ENCODE peak calls at places on chromosome 15, in eight cellular contexts. One of them, this sample, is unnamed. For H3K36me3 and H3K27me3, the result is how much of the 10 kb centered on the place peaks cover.

GRCh38 chr15:66797921-66798320 is 95.9 kb downstream of the SMAD6 start:
- DNase-seq in adipocyte: no peak
- DNase-seq in CD8-positive, alpha-beta memory T cell: no peak
- DNase-seq in prostate gland: no peak
- DNase-seq in left ventricle myocardium inferior: no peak
- DNase-seq in pancreas: no peak
- DNase-seq in CD8-positive, alpha-beta T cell: no peak
- DNase-seq in body of pancreas: no peak
- DNase-seq in this sample: no peak

GRCh38 chr15:81133782-81134461 is at the start of gene CFAP161:
- DNase-seq in adipocyte: peak
- DNase-seq in body of pancreas: peak
- DNase-seq in CD8-positive, alpha-beta T cell: peak
- DNase-seq in prostate gland: peak
- DNase-seq in left ventricle myocardium inferior: peak
- DNase-seq in CD8-positive, alpha-beta memory T cell: no peak
- DNase-seq in pancreas: peak
- DNase-seq in this sample: peak

GRCh38 chr15:99731336-99732267 is 1.6 kb downstream of the LYSMD4 start:
- DNase-seq in CD8-positive, alpha-beta T cell: no peak
- DNase-seq in pancreas: peak
- DNase-seq in CD8-positive, alpha-beta memory T cell: no peak
- DNase-seq in adipocyte: no peak
- DNase-seq in prostate gland: peak
- DNase-seq in left ventricle myocardium inferior: no peak
- DNase-seq in body of pancreas: peak
- DNase-seq in this sample: peak

GRCh38 chr15:100259266-100259665 is 82.5 kb downstream of the ADAMTS17 start:
- DNase-seq in CD8-positive, alpha-beta memory T cell: no peak
- DNase-seq in adipocyte: no peak
- DNase-seq in CD8-positive, alpha-beta T cell: no peak
- DNase-seq in prostate gland: no peak
- DNase-seq in pancreas: no peak
- DNase-seq in left ventricle myocardium inferior: no peak
- DNase-seq in body of pancreas: no peak
- DNase-seq in this sample: no peak

GRCh38 chr15:85312486-85312885 is 67.9 kb upstream of the AKAP13 start:
- DNase-seq in prostate gland: no peak
- DNase-seq in adipocyte: no peak
- DNase-seq in left ventricle myocardium inferior: no peak
- DNase-seq in CD8-positive, alpha-beta memory T cell: no peak
- DNase-seq in pancreas: no peak
- DNase-seq in body of pancreas: no peak
- DNase-seq in CD8-positive, alpha-beta T cell: no peak
- DNase-seq in this sample: no peak

GRCh38 chr15:99431661-99432091 is 134.1 kb upstream of the MEF2A start:
- DNase-seq in CD8-positive, alpha-beta memory T cell: no peak
- DNase-seq in CD8-positive, alpha-beta T cell: no peak
- DNase-seq in pancreas: no peak
- DNase-seq in left ventricle myocardium inferior: peak
- DNase-seq in prostate gland: no peak
- DNase-seq in body of pancreas: no peak
- DNase-seq in adipocyte: no peak
- DNase-seq in this sample: no peak

GRCh38 chr15:92687183-92687582 is 31.6 kb upstream of the FAM174B start:
- DNase-seq in prostate gland: no peak
- DNase-seq in left ventricle myocardium inferior: no peak
- DNase-seq in CD8-positive, alpha-beta memory T cell: no peak
- DNase-seq in body of pancreas: no peak
- DNase-seq in pancreas: no peak
- DNase-seq in CD8-positive, alpha-beta T cell: no peak
- DNase-seq in adipocyte: no peak
- DNase-seq in this sample: no peak

GRCh38 chr15:55661431-55661830 is 73.3 kb upstream of the PYGO1 start:
- DNase-seq in CD8-positive, alpha-beta memory T cell: no peak
- DNase-seq in prostate gland: no peak
- DNase-seq in pancreas: no peak
- DNase-seq in adipocyte: no peak
- DNase-seq in body of pancreas: no peak
- DNase-seq in left ventricle myocardium inferior: no peak
- DNase-seq in CD8-positive, alpha-beta T cell: no peak
- DNase-seq in this sample: peak

GRCh38 chr15:73866881-73867410 is 6.4 kb upstream of the TBC1D21 start:
- DNase-seq in pancreas: no peak
- DNase-seq in CD8-positive, alpha-beta memory T cell: no peak
- DNase-seq in left ventricle myocardium inferior: no peak
- DNase-seq in body of pancreas: no peak
- DNase-seq in adipocyte: no peak
- DNase-seq in prostate gland: no peak
- DNase-seq in CD8-positive, alpha-beta T cell: no peak
- DNase-seq in this sample: peak

GRCh38 chr15:42688301-42688700 is 48.6 kb downstream of the CDAN1 start:
- DNase-seq in left ventricle myocardium inferior: no peak
- DNase-seq in pancreas: no peak
- DNase-seq in CD8-positive, alpha-beta memory T cell: no peak
- DNase-seq in adipocyte: no peak
- DNase-seq in prostate gland: no peak
- DNase-seq in body of pancreas: no peak
- DNase-seq in CD8-positive, alpha-beta T cell: no peak
- DNase-seq in this sample: no peak

GRCh38 chr15:57559875-57560274 is 31.8 kb upstream of the MYZAP start:
- DNase-seq in prostate gland: peak
- DNase-seq in left ventricle myocardium inferior: peak
- DNase-seq in body of pancreas: peak
- DNase-seq in pancreas: peak
- DNase-seq in CD8-positive, alpha-beta memory T cell: peak
- DNase-seq in adipocyte: peak
- DNase-seq in CD8-positive, alpha-beta T cell: peak
- DNase-seq in this sample: peak

GRCh38 chr15:98873441-98874218 is 134.0 kb downstream of the PGPEP1L start:
- DNase-seq in body of pancreas: no peak
- DNase-seq in prostate gland: no peak
- DNase-seq in adipocyte: peak
- DNase-seq in CD8-positive, alpha-beta T cell: no peak
- DNase-seq in pancreas: no peak
- DNase-seq in CD8-positive, alpha-beta memory T cell: no peak
- DNase-seq in left ventricle myocardium inferior: no peak
- DNase-seq in this sample: no peak

GRCh38 chr15:52857471-52857870 is 67.3 kb upstream of the ONECUT1 start:
- DNase-seq in left ventricle myocardium inferior: no peak
- DNase-seq in prostate gland: no peak
- DNase-seq in adipocyte: no peak
- DNase-seq in CD8-positive, alpha-beta memory T cell: no peak
- DNase-seq in pancreas: no peak
- DNase-seq in CD8-positive, alpha-beta T cell: no peak
- DNase-seq in body of pancreas: no peak
- DNase-seq in this sample: no peak

GRCh38 chr15:52856286-52856685 is 66.2 kb upstream of the ONECUT1 start:
- DNase-seq in adipocyte: no peak
- DNase-seq in body of pancreas: no peak
- DNase-seq in CD8-positive, alpha-beta memory T cell: no peak
- DNase-seq in CD8-positive, alpha-beta T cell: no peak
- DNase-seq in prostate gland: no peak
- DNase-seq in pancreas: no peak
- DNase-seq in left ventricle myocardium inferior: no peak
- DNase-seq in this sample: no peak

GRCh38 chr15:52857937-52858336 is 67.8 kb upstream of the ONECUT1 start:
- DNase-seq in body of pancreas: no peak
- DNase-seq in adipocyte: no peak
- DNase-seq in CD8-positive, alpha-beta memory T cell: no peak
- DNase-seq in left ventricle myocardium inferior: no peak
- DNase-seq in pancreas: no peak
- DNase-seq in prostate gland: no peak
- DNase-seq in CD8-positive, alpha-beta T cell: no peak
- DNase-seq in this sample: no peak

GRCh38 chr15:52855157-52855556 is 65.0 kb upstream of the ONECUT1 start:
- DNase-seq in adipocyte: no peak
- DNase-seq in pancreas: no peak
- DNase-seq in prostate gland: no peak
- DNase-seq in CD8-positive, alpha-beta T cell: no peak
- DNase-seq in CD8-positive, alpha-beta memory T cell: no peak
- DNase-seq in body of pancreas: no peak
- DNase-seq in left ventricle myocardium inferior: no peak
- DNase-seq in this sample: no peak

DNA sequence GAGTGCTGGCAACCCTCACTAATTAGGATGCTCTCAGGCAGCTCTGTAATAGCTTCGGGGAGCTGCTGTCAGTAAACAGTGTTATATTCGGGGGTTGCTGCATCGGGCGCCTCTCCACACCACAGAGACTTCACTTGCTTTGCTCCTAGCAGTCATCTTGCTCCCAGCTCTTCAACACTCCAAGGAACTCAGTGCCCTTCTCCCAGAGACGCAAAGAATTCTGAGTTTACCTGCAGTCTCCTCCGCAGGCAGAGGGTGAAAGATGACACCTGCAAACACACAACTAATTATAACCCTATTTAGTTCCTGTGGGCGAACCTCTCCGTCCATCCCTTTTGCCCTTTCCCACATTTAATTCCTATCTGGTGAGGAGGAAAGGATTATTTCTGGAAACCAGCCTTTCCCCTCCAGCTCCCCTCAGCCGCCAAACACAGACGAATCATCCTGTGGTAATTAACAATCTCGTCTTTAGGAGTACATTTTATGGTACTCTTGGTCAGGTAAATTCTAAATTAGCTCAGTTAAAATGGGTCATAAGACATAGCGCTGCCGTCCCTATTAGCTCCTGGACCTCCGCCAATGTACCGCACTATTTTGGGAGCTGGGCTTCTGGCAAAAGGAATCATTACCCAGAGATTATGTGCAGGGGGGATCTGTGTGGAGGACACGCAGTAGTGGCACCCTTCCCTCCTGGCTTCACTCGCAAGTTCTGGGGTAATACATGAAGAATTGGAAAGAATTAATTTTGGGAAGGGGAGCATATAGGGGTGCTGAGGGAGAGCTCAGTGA is 68.4 kb upstream of the ONECUT1 start:
- DNase-seq in left ventricle myocardium inferior: peak
- DNase-seq in CD8-positive, alpha-beta memory T cell: no peak
- DNase-seq in CD8-positive, alpha-beta T cell: no peak
- DNase-seq in prostate gland: no peak
- DNase-seq in pancreas: no peak
- DNase-seq in adipocyte: no peak
- DNase-seq in body of pancreas: no peak
- DNase-seq in this sample: no peak
- H3K4me3 ChIP-seq in left ventricle myocardium inferior: peak
- H3K4me3 ChIP-seq in CD8-positive, alpha-beta memory T cell: no peak
- H3K4me3 ChIP-seq in CD8-positive, alpha-beta T cell: no peak
- H3K4me3 ChIP-seq in prostate gland: no peak
- H3K4me3 ChIP-seq in pancreas: no peak
- H3K4me3 ChIP-seq in adipocyte: no peak
- H3K4me3 ChIP-seq in body of pancreas: no peak
- H3K4me3 ChIP-seq in this sample: no peak

DNA sequence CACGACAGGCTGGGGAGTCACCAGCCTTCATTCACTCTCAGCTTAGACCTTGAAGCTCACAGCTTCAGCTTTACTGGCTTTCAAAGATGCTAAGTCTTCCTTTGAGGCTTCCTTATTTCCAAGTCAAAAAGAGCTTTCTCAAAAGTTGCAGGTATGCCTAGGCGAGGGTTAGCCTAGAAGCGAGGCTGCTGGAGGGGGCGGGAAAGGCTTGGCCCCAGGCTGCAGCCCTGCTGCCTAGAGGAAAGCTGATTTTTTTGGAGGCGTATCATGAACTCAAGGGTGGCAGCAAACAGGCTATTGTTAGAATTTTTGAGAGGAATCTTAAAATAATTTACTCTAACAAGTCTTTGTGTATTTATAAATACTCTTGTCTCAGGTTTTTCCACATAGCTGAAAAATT is 37.1 kb downstream of the MYO5C start:
- DNase-seq in pancreas: no peak
- DNase-seq in CD8-positive, alpha-beta T cell: no peak
- DNase-seq in CD8-positive, alpha-beta memory T cell: no peak
- DNase-seq in prostate gland: no peak
- DNase-seq in body of pancreas: no peak
- DNase-seq in left ventricle myocardium inferior: no peak
- DNase-seq in adipocyte: no peak
- DNase-seq in this sample: peak
- H3K36me3 ChIP-seq in pancreas: under half
- H3K36me3 ChIP-seq in CD8-positive, alpha-beta T cell: under half
- H3K36me3 ChIP-seq in CD8-positive, alpha-beta memory T cell: under half
- H3K36me3 ChIP-seq in prostate gland: under half
- H3K36me3 ChIP-seq in body of pancreas: under half
- H3K36me3 ChIP-seq in left ventricle myocardium inferior: under half
- H3K36me3 ChIP-seq in adipocyte: under half
- H3K36me3 ChIP-seq in this sample: under half

GRCh38 chr15:88605507-88606436 is 15.4 kb upstream of the AEN start:
- DNase-seq in CD8-positive, alpha-beta memory T cell: peak
- DNase-seq in body of pancreas: peak
- DNase-seq in adipocyte: peak
- DNase-seq in CD8-positive, alpha-beta T cell: peak
- DNase-seq in pancreas: peak
- DNase-seq in prostate gland: no peak
- DNase-seq in left ventricle myocardium inferior: peak
- DNase-seq in this sample: peak

GRCh38 chr15:88604972-88605506 is 16.1 kb upstream of the AEN start:
- DNase-seq in adipocyte: no peak
- DNase-seq in CD8-positive, alpha-beta memory T cell: no peak
- DNase-seq in pancreas: no peak
- DNase-seq in CD8-positive, alpha-beta T cell: no peak
- DNase-seq in body of pancreas: no peak
- DNase-seq in left ventricle myocardium inferior: no peak
- DNase-seq in prostate gland: no peak
- DNase-seq in this sample: peak

GRCh38 chr15:88608607-88609181 is 12.4 kb upstream of the AEN start:
- DNase-seq in left ventricle myocardium inferior: no peak
- DNase-seq in CD8-positive, alpha-beta memory T cell: no peak
- DNase-seq in CD8-positive, alpha-beta T cell: no peak
- DNase-seq in pancreas: no peak
- DNase-seq in body of pancreas: no peak
- DNase-seq in adipocyte: no peak
- DNase-seq in prostate gland: no peak
- DNase-seq in this sample: no peak

GRCh38 chr15:88604381-88604951 is 16.7 kb upstream of the AEN start:
- DNase-seq in body of pancreas: peak
- DNase-seq in CD8-positive, alpha-beta memory T cell: no peak
- DNase-seq in left ventricle myocardium inferior: no peak
- DNase-seq in prostate gland: no peak
- DNase-seq in CD8-positive, alpha-beta T cell: no peak
- DNase-seq in adipocyte: no peak
- DNase-seq in pancreas: peak
- DNase-seq in this sample: peak

DNA sequence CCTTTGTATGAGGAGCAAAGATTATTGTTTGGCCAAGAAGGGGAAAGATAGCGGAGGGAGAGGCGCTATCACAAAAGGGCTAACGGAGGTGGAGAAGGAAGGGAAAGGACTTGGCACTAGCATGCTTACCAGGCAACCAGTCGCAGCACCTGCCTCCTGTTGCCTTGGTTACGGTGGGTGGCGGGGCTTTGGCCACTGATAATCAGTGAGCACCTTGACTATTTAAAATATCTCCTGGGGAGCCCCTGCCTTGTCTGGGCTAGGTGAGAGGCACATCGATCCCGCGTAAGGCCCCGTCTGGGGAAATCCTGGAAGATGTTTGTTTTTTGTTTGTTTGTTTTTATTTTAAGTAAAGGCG is 14.7 kb upstream of the AEN start:
- DNase-seq in CD8-positive, alpha-beta T cell: no peak
- DNase-seq in CD8-positive, alpha-beta memory T cell: no peak
- DNase-seq in pancreas: no peak
- DNase-seq in prostate gland: no peak
- DNase-seq in adipocyte: no peak
- DNase-seq in left ventricle myocardium inferior: no peak
- DNase-seq in body of pancreas: no peak
- DNase-seq in this sample: peak
- H3K27me3 ChIP-seq in CD8-positive, alpha-beta T cell: under half
- H3K27me3 ChIP-seq in CD8-positive, alpha-beta memory T cell: half or more
- H3K27me3 ChIP-seq in pancreas: under half
- H3K27me3 ChIP-seq in prostate gland: under half
- H3K27me3 ChIP-seq in adipocyte: half or more
- H3K27me3 ChIP-seq in left ventricle myocardium inferior: half or more
- H3K27me3 ChIP-seq in body of pancreas: under half
- H3K27me3 ChIP-seq in this sample: under half

GRCh38 chr15:101610628-101611000 is 41.6 kb downstream of the TM2D3 start:
- DNase-seq in prostate gland: no peak
- DNase-seq in pancreas: no peak
- DNase-seq in CD8-positive, alpha-beta T cell: no peak
- DNase-seq in body of pancreas: no peak
- DNase-seq in left ventricle myocardium inferior: no peak
- DNase-seq in adipocyte: no peak
- DNase-seq in CD8-positive, alpha-beta memory T cell: no peak
- DNase-seq in this sample: no peak
- H3K4me3 ChIP-seq in prostate gland: no peak
- H3K4me3 ChIP-seq in pancreas: no peak
- H3K4me3 ChIP-seq in CD8-positive, alpha-beta T cell: no peak
- H3K4me3 ChIP-seq in body of pancreas: no peak
- H3K4me3 ChIP-seq in left ventricle myocardium inferior: no peak
- H3K4me3 ChIP-seq in adipocyte: no peak
- H3K4me3 ChIP-seq in CD8-positive, alpha-beta memory T cell: no peak
- H3K4me3 ChIP-seq in this sample: no peak